ENCODE peak calls at places on chromosomes 13 and 19, in seven cellular contexts. N is ACHN, O is GM23248, P is activated T-cell treated with anti-CD3 and anti-CD28 coated beads for 1 hour, X is brain microvascular endothelial cell, K is NCI-H1930, L is fibroblast of lung. C is an unnamed sample.

GRCh38 chr13:111284579-111284978 is 35.9 kb upstream of the TEX29 start:
- DNase-seq in O (no peak), P (no peak), X (no peak), K (no peak), L (no peak), N (no peak), C (no peak)

GRCh38 chr13:105611424-105611823 is 924.0 kb downstream of the EFNB2 start:
- DNase-seq in P (no peak), L (peak), N (peak), O (no peak), X (peak), K (no peak), C (peak)

GRCh38 chr13:26226209-26226608 is 4.1 kb upstream of the RNF6 start:
- DNase-seq in N (no peak), X (no peak), L (no peak), P (no peak), O (no peak), K (no peak), C (no peak)

GRCh38 chr13:35499131-35500051 is 22.9 kb upstream of the MAB21L1 start:
- DNase-seq in K (peak), N (no peak), O (no peak), L (no peak), P (no peak), X (no peak), C (no peak)

GRCh38 chr19:13875824-13876223 is 1.1 kb upstream of the NANOS3 start:
- DNase-seq in X (no peak), L (no peak), K (no peak), P (no peak), N (no peak), O (no peak), C (no peak)

GRCh38 chr19:27522223-27522622 is 1690.7 kb downstream of the UQCRFS1 start:
- DNase-seq in X (no peak), O (no peak), K (no peak), P (no peak), N (no peak), L (no peak), C (no peak)

GRCh38 chr13:87671824-87672603 is 843 bp downstream of the SLITRK5 start:
- DNase-seq in O (peak), N (peak), K (no peak), P (no peak), X (no peak), L (peak), C (no peak)

GRCh38 chr13:65971541-65971940 is 1258.6 kb downstream of the PCDH9 start:
- DNase-seq in N (no peak), X (no peak), L (no peak), K (no peak), P (no peak), O (no peak), C (no peak)

GRCh38 chr19:55018633-55019032 is 19.4 kb downstream of the GP6 start:
- DNase-seq in L (no peak), P (no peak), K (no peak), X (no peak), O (no peak), N (no peak), C (no peak)

GRCh38 chr13:40048551-40048950 is 393.1 kb downstream of the COG6 start:
- DNase-seq in N (no peak), K (no peak), L (no peak), X (no peak), O (no peak), P (no peak), C (no peak)

GRCh38 chr13:85666356-85666755 is 132.9 kb downstream of the SLITRK6 start:
- DNase-seq in P (no peak), N (no peak), L (no peak), O (no peak), K (no peak), X (no peak), C (no peak)

GRCh38 chr19:18785179-18786124 is 5.7 kb downstream of the COMP start:
- DNase-seq in P (peak), X (peak), N (peak), O (peak), K (no peak), L (peak), C (peak)

GRCh38 chr13:83879431-83880171 is 2.7 kb downstream of the SLITRK1 start:
- DNase-seq in O (peak), N (no peak), K (no peak), L (no peak), X (no peak), P (no peak), C (peak)

GRCh38 chr19:45423033-45423588 is 606 bp downstream of the ERCC1 start:
- DNase-seq in X (no peak), O (no peak), L (no peak), N (no peak), P (peak), K (no peak), C (no peak)

GRCh38 chr19:38488096-38488495 is 54.6 kb downstream of the RYR1 start:
- DNase-seq in L (no peak), N (no peak), K (no peak), O (no peak), P (no peak), X (no peak), C (no peak)

GRCh38 chr13:26324867-26325266 is 70.9 kb downstream of the CDK8 start:
- DNase-seq in K (no peak), O (no peak), P (no peak), L (no peak), X (no peak), N (no peak), C (no peak)

GRCh38 chr13:39419866-39420265 is 183.1 kb downstream of the LHFPL6 start:
- DNase-seq in X (no peak), P (no peak), N (no peak), L (no peak), K (no peak), O (no peak), C (no peak)

GRCh38 chr19:33373701-33374405 is at the start of gene CEBPG:
- DNase-seq in P (peak), K (peak), O (peak), X (no peak), L (peak), N (peak), C (peak)

GRCh38 chr19:55080121-55080914 is 4.6 kb downstream of the EPS8L1 start:
- DNase-seq in K (peak), N (no peak), X (peak), L (peak), P (peak), O (peak), C (peak)

GRCh38 chr13:29835280-29836061 is 14.9 kb downstream of the UBL3 start:
- DNase-seq in N (no peak), P (no peak), O (no peak), X (no peak), K (no peak), L (no peak), C (no peak)

GRCh38 chr13:94157705-94158218 is 321.7 kb downstream of the DCT start:
- DNase-seq in O (no peak), X (no peak), N (no peak), L (peak), P (no peak), K (no peak), C (peak)

GRCh38 chr19:47227347-47228167 is 3.4 kb downstream of the BBC3 start:
- DNase-seq in O (peak), X (peak), P (no peak), N (peak), K (peak), L (peak), C (peak)

GRCh38 chr19:19407640-19407933 is 2.1 kb downstream of the GATAD2A start:
- DNase-seq in O (no peak), P (no peak), K (no peak), L (no peak), N (no peak), X (no peak), C (no peak)

GRCh38 chr19:3682741-3683404 is 17.4 kb downstream of the PIP5K1C start:
- DNase-seq in N (no peak), K (no peak), P (no peak), X (peak), O (no peak), L (peak), C (no peak)

GRCh38 chr13:52137489-52137888 is 8.6 kb upstream of the NEK5 start:
- DNase-seq in L (no peak), P (no peak), K (no peak), O (no peak), X (no peak), N (no peak), C (no peak)

GRCh38 chr19:7922841-7923205 is 2.7 kb downstream of the SNAPC2 start:
- DNase-seq in N (no peak), X (no peak), P (no peak), K (no peak), L (no peak), O (no peak), C (no peak)

C was measured in AG10803.